ENCODE peak calls at places on chromosomes 1 and 21, in four cellular contexts. L, Y, F and S are unnamed samples. For H3K36me3 and H3K27me3, the result is how much of the 10 kb centered on the place peaks cover.

GRCh38 chr1:178939328-178939727 is 68.5 kb upstream of the ANGPTL1 start:
- DNase-seq in L (no peak), Y (no peak), F (no peak), S (peak)

GRCh38 chr1:56866656-56867055 is 12.1 kb downstream of the C8A start:
- DNase-seq in L (peak), Y (no peak), F (no peak), S (no peak)

GRCh38 chr1:25031966-25032667 is 102.0 kb upstream of the RUNX3 start:
- DNase-seq in L (peak), Y (peak), F (peak), S (no peak)

GRCh38 chr1:43217747-43218146 is 45.6 kb downstream of the CFAP57 start:
- DNase-seq in L (no peak), Y (no peak), F (no peak), S (no peak)

GRCh38 chr1:22500476-22500875 is 48.8 kb downstream of the ZBTB40 start:
- DNase-seq in L (peak), Y (peak), F (peak), S (no peak)

GRCh38 chr1:150484861-150485260 is 2.4 kb upstream of the TARS2 start:
- DNase-seq in L (peak), Y (no peak), F (no peak), S (no peak)

GRCh38 chr1:47481936-47482335 is 44.1 kb downstream of the FOXD2 start:
- DNase-seq in L (no peak), Y (no peak), F (no peak), S (no peak)

GRCh38 chr1:54887665-54888071 is 673 bp upstream of the DHCR24 start:
- DNase-seq in L (peak), Y (no peak), F (no peak), S (peak)

GRCh38 chr1:5770981-5771765 is 221.1 kb downstream of the NPHP4 start:
- DNase-seq in L (peak), Y (no peak), F (no peak), S (peak)

GRCh38 chr1:202317941-202318925 is 23.5 kb downstream of the UBE2T start:
- DNase-seq in L (no peak), Y (no peak), F (no peak), S (no peak)

GRCh38 chr1:40592107-40592773 is 60.8 kb downstream of the ZNF684 start:
- DNase-seq in L (peak), Y (no peak), F (no peak), S (no peak)

GRCh38 chr1:22920734-22921451 is 51.8 kb downstream of the LACTBL1 start:
- DNase-seq in L (no peak), Y (no peak), F (no peak), S (no peak)

GRCh38 chr1:227357229-227358078 is 39.2 kb upstream of the CDC42BPA start:
- DNase-seq in L (peak), Y (no peak), F (peak), S (peak)

GRCh38 chr1:8238141-8239038 is 79.5 kb upstream of the SLC45A1 start:
- DNase-seq in L (peak), Y (no peak), F (no peak), S (peak)

GRCh38 chr1:224368409-224368808 is 11.7 kb downstream of the CNIH4 start:
- DNase-seq in L (no peak), Y (no peak), F (no peak), S (no peak)

GRCh38 chr21:15009964-15010363 is 54.8 kb downstream of the NRIP1 start:
- DNase-seq in L (peak), Y (no peak), F (no peak), S (no peak)

GRCh38 chr1:203649551-203650011 is 22.9 kb downstream of the ATP2B4 start:
- DNase-seq in L (no peak), Y (no peak), F (no peak), S (no peak)

GRCh38 chr1:60732977-60733401 is 349.4 kb upstream of the NFIA start:
- DNase-seq in L (no peak), Y (no peak), F (no peak), S (no peak)

GRCh38 chr1:42385283-42385682 is 4.7 kb downstream of the RIMKLA start:
- DNase-seq in L (peak), Y (no peak), F (no peak), S (no peak)

GRCh38 chr1:46569909-46570725 is 18.7 kb upstream of the KNCN start:
- DNase-seq in L (peak), Y (no peak), F (no peak), S (no peak)

GRCh38 chr1:151574575-151575529 is 34.7 kb downstream of the TUFT1 start:
- DNase-seq in L (peak), Y (peak), F (no peak), S (no peak)

GRCh38 chr1:151145158-151146071 is 1.0 kb downstream of the SEMA6C start:
- DNase-seq in L (peak), Y (no peak), F (peak), S (peak)

GRCh38 chr1:93338426-93338825 is 7.3 kb upstream of the DR1 start:
- DNase-seq in L (peak), Y (peak), F (no peak), S (no peak)

GRCh38 chr1:234900601-234901000 is 228.0 kb downstream of the TOMM20 start:
- DNase-seq in L (no peak), Y (no peak), F (no peak), S (no peak)

GRCh38 chr1:41383094-41383852 is 22.0 kb downstream of the FOXO6 start:
- DNase-seq in L (peak), Y (no peak), F (peak), S (peak)

GRCh38 chr1:85078903-85079302 is 30.6 kb upstream of the MCOLN3 start:
- DNase-seq in L (peak), Y (no peak), F (no peak), S (no peak)

DNA sequence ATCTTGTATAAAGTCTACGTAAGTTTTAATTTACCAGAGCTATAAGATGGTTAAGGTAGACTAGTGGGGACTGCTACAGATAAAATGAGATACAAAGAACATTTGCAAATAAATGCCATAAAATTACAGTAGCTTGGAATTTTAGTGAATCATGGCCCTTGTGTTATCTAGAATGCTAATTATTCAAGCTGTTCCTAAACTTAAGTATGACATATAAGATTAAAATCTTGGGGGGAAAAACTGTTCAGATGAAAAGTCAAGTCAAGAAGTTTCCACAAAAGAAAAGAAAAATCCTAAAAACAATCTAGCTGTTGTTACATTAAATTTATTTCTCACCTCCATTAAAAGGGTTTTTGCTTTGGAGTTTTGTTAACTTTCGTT is 51.7 kb downstream of the SIM2 start:
- DNase-seq in L (no peak), Y (no peak), F (no peak), S (no peak)
- H3K4me3 ChIP-seq in L (no peak), Y (no peak), F (no peak), S (no peak)

GRCh38 chr1:232816324-232816723 is 11.1 kb downstream of the MAP10 start:
- DNase-seq in L (no peak), Y (no peak), F (no peak), S (no peak)

GRCh38 chr1:232812560-232812959 is 7.3 kb downstream of the MAP10 start:
- DNase-seq in L (no peak), Y (no peak), F (no peak), S (no peak)

GRCh38 chr1:232810856-232811255 is 5.6 kb downstream of the MAP10 start:
- DNase-seq in L (peak), Y (no peak), F (no peak), S (no peak)

GRCh38 chr1:232813757-232814156 is 8.5 kb downstream of the MAP10 start:
- DNase-seq in L (no peak), Y (no peak), F (no peak), S (no peak)

DNA sequence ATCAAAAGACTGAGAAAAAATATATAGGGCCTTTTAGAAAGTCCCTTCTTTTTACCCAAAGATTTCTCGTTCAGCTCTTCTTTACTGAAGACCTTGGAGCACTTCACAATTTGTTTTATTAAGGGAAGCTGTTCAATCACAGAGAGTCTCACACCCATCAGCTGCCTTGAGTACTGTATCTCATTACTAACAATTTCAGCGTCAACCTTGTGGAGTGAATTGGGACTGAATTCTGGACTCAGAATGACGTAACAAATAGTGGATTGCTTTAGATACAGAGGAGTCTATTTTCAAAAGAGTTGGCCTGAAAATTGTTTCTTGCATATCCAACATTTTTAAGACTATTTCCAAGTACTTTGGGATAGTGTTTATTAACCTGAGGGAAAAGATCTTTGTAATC is 7.9 kb downstream of the MAP10 start:
- DNase-seq in L (no peak), Y (no peak), F (no peak), S (no peak)
- H3K36me3 ChIP-seq in L (under half), Y (under half), F (under half), S (under half)

GRCh38 chr1:229582715-229583114 is 24.2 kb upstream of the ABCB10 start:
- DNase-seq in L (no peak), Y (no peak), F (no peak), S (no peak)
- H3K27me3 ChIP-seq in L (under half), Y (under half), F (under half), S (under half)

GRCh38 chr1:112394743-112395062 is 1.3 kb upstream of the CTTNBP2NL start:
- DNase-seq in L (no peak), Y (no peak), F (no peak), S (no peak)
- H3K4me3 ChIP-seq in L (no peak), Y (no peak), F (no peak), S (no peak)

DNA sequence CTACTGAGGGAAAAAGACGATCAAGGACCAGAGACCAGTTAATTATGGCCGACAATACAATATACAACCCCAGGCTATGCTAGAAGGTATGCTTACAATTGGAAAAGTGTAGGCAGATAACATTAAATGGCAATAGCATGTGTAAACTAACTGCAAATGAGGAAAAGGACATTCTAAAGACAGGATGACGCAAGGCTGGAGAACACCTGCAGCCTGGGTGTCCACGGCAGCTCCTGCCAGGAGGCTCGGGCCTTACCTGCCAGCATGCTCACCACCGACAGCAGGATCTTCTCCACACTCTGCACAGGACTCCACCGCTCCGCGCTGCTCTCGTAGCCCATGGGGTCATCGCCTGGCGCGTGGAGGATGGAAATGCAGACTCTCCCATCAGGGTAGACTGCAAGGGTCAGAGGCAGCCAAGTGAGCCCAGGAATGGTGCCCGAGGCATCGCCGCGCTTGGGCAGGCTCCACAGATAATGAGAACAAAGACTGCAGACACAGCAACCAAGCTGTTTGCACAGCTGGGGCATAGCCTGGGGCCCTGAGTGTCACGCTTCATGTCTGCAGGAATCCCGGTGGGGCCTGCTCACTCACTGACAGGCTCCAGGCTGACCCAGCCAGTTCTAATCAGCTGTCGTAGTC is 28.2 kb downstream of the UBE2G2 start:
- DNase-seq in L (no peak), Y (no peak), F (no peak), S (no peak)
- H3K36me3 ChIP-seq in L (under half), Y (under half), F (under half), S (under half)